ENCODE peak calls at places on chromosomes 5 and 9, in four cellular contexts. S is MCF 10A, W is frontal cortex, H is RWPE1. G is an unnamed sample.

GRCh38 chr9:131018621-131019020 is 9.6 kb downstream of the LAMC3 start:
- DNase-seq in S (peak), W (no peak), H (peak), G (no peak)

GRCh38 chr9:91647371-91647770 is 223.7 kb upstream of the NFIL3 start:
- DNase-seq in S (no peak), W (no peak), H (no peak), G (no peak)

GRCh38 chr9:129258823-129259301 is 80.8 kb upstream of the IER5L start:
- DNase-seq in S (peak), W (no peak), H (peak), G (peak)

GRCh38 chr5:159071382-159071781 is 28.3 kb downstream of the EBF1 start:
- DNase-seq in S (no peak), W (no peak), H (no peak), G (no peak)

GRCh38 chr5:73322453-73323076 is 126.0 kb downstream of the FOXD1 start:
- DNase-seq in S (no peak), W (no peak), H (no peak), G (no peak)

GRCh38 chr9:96854877-96855273 is 561 bp upstream of the ZNF782 start:
- DNase-seq in S (no peak), W (no peak), H (no peak), G (no peak)

GRCh38 chr5:67268233-67269011 is 71.8 kb upstream of the CD180 start:
- DNase-seq in S (peak), W (peak), H (peak), G (no peak)

GRCh38 chr9:801399-802071 is 40.0 kb upstream of the DMRT1 start:
- DNase-seq in S (peak), W (no peak), H (peak), G (no peak)

GRCh38 chr9:92298036-92298435 is 4.5 kb upstream of the IARS1 start:
- DNase-seq in S (no peak), W (no peak), H (no peak), G (no peak)

GRCh38 chr5:53419247-53419646 is 61.2 kb upstream of the FST start:
- DNase-seq in S (peak), W (no peak), H (peak), G (no peak)

GRCh38 chr9:72936266-72936665 is 16.6 kb downstream of the ALDH1A1 start:
- DNase-seq in S (no peak), W (no peak), H (no peak), G (no peak)

GRCh38 chr5:41921874-41922273 is 3.2 kb upstream of the FBXO4 start:
- DNase-seq in S (peak), W (no peak), H (peak), G (no peak)

GRCh38 chr5:73918791-73919221 is 292.8 kb downstream of the ARHGEF28 start:
- DNase-seq in S (no peak), W (no peak), H (no peak), G (no peak)

GRCh38 chr9:80552931-80553330 is 981.2 kb downstream of the TLE4 start:
- DNase-seq in S (peak), W (no peak), H (no peak), G (no peak)

GRCh38 chr9:127921592-127922120 is 4.8 kb upstream of the ST6GALNAC4 start:
- DNase-seq in S (peak), W (peak), H (peak), G (peak)

GRCh38 chr9:120713257-120714087 is 798 bp downstream of the MEGF9 start:
- DNase-seq in S (peak), W (peak), H (peak), G (no peak)

GRCh38 chr9:137959641-137960411 is 82.2 kb downstream of the CACNA1B start:
- DNase-seq in S (no peak), W (no peak), H (no peak), G (no peak)

GRCh38 chr9:108991479-108991878 is 21.8 kb downstream of the CTNNAL1 start:
- DNase-seq in S (no peak), W (no peak), H (no peak), G (no peak)

GRCh38 chr5:127673401-127673800 is 24.5 kb downstream of the CTXN3 start:
- DNase-seq in S (peak), W (no peak), H (no peak), G (no peak)

GRCh38 chr5:53151713-53152458 is 42.3 kb upstream of the MOCS2 start:
- DNase-seq in S (peak), W (no peak), H (no peak), G (no peak)

GRCh38 chr5:166509085-166509484 is 1782.4 kb upstream of the WWC1 start:
- DNase-seq in S (peak), W (no peak), H (peak), G (no peak)

GRCh38 chr9:71352837-71353236 is 231.4 kb upstream of the TRPM3 start:
- DNase-seq in S (no peak), W (no peak), H (no peak), G (no peak)

GRCh38 chr9:3235497-3235896 is 290.3 kb downstream of the RFX3 start:
- DNase-seq in S (peak), W (no peak), H (no peak), G (no peak)

GRCh38 chr5:120615967-120616645 is 152.0 kb downstream of the PRR16 start:
- DNase-seq in S (peak), W (no peak), H (peak), G (no peak)

GRCh38 chr5:133732536-133732935 is 120.2 kb upstream of the FSTL4 start:
- DNase-seq in S (no peak), W (no peak), H (no peak), G (no peak)

GRCh38 chr5:163696270-163696887 is 191.0 kb downstream of the MAT2B start:
- DNase-seq in S (peak), W (peak), H (peak), G (peak)

GRCh38 chr9:118829334-118829733 is 539.9 kb downstream of the BRINP1 start:
- DNase-seq in S (peak), W (no peak), H (no peak), G (no peak)

GRCh38 chr9:124764774-124765438 is 6.2 kb downstream of the NR6A1 start:
- DNase-seq in S (peak), W (no peak), H (peak), G (no peak)

GRCh38 chr5:68088302-68088701 is 127.3 kb upstream of the PIK3R1 start:
- DNase-seq in S (no peak), W (no peak), H (no peak), G (no peak)

GRCh38 chr5:149550608-149551226 is 522 bp downstream of the CSNK1A1 start:
- DNase-seq in S (no peak), W (peak), H (peak), G (peak)

GRCh38 chr5:3194141-3194540 is 401.5 kb upstream of the IRX1 start:
- DNase-seq in S (no peak), W (no peak), H (no peak), G (no peak)

GRCh38 chr5:170404398-170404797 is 15.2 kb upstream of the KCNMB1 start:
- DNase-seq in S (no peak), W (no peak), H (no peak), G (no peak)

GRCh38 chr9:38389313-38389712 is 3.2 kb upstream of the ALDH1B1 start:
- DNase-seq in S (no peak), W (no peak), H (no peak), G (no peak)

GRCh38 chr5:167049043-167049663 is 1242.3 kb upstream of the WWC1 start:
- DNase-seq in S (peak), W (no peak), H (peak), G (no peak)

GRCh38 chr5:3190433-3190832 is 405.2 kb upstream of the IRX1 start:
- DNase-seq in S (no peak), W (no peak), H (no peak), G (no peak)

GRCh38 chr9:91197232-91198181 is 164.2 kb downstream of the AUH start:
- DNase-seq in S (peak), W (no peak), H (peak), G (no peak)

GRCh38 chr9:88874391-88874790 is 116.9 kb upstream of the S1PR3 start:
- DNase-seq in S (no peak), W (no peak), H (no peak), G (no peak)